ENCODE peak calls at places on chromosomes 1 and 21, in seven cellular contexts. H, T, Z, C, L, O and Q are unnamed samples.

GRCh38 chr1:206967096-206967851 is 3.0 kb downstream of the FCAMR start:
- DNase-seq in Z (no peak), T (no peak), O (no peak), C (peak), H (peak), L (no peak), Q (no peak)

GRCh38 chr1:234632225-234632624 is 22.2 kb upstream of the IRF2BP2 start:
- DNase-seq in L (no peak), C (no peak), O (no peak), T (no peak), Z (no peak), H (no peak), Q (no peak)

GRCh38 chr1:25927541-25928265 is 21.5 kb upstream of the STMN1 start:
- DNase-seq in L (no peak), H (no peak), C (no peak), T (peak), O (no peak), Z (no peak), Q (no peak)

GRCh38 chr21:29261555-29262540 is 36.9 kb upstream of the BACH1 start:
- DNase-seq in Z (no peak), C (no peak), T (no peak), O (no peak), L (no peak), H (no peak), Q (no peak)

GRCh38 chr21:45988366-45989347 is 7.1 kb downstream of the COL6A1 start:
- DNase-seq in Z (no peak), C (no peak), T (no peak), H (no peak), L (no peak), O (peak), Q (no peak)

GRCh38 chr1:51000160-51000559 is 30.1 kb downstream of the CDKN2C start:
- DNase-seq in C (no peak), T (no peak), O (no peak), L (no peak), Z (no peak), H (no peak), Q (no peak)

GRCh38 chr1:21629971-21630370 is 39.2 kb downstream of the RAP1GAP start:
- DNase-seq in C (no peak), O (no peak), L (no peak), T (no peak), Z (no peak), H (no peak), Q (no peak)

GRCh38 chr1:35111106-35111505 is 31.9 kb downstream of the ZMYM1 start:
- DNase-seq in H (peak), T (no peak), C (peak), L (no peak), Z (peak), O (no peak), Q (no peak)

GRCh38 chr1:57307382-57307781 is 116.5 kb downstream of the DAB1 start:
- DNase-seq in Z (no peak), O (no peak), L (no peak), H (no peak), C (no peak), T (peak), Q (no peak)

GRCh38 chr1:116772648-116773045 is 18.4 kb downstream of the CD2 start:
- DNase-seq in H (no peak), O (no peak), C (peak), T (no peak), Z (no peak), L (no peak), Q (no peak)

GRCh38 chr1:238029126-238029525 is 138.4 kb upstream of the ZP4 start:
- DNase-seq in C (no peak), Z (no peak), L (no peak), O (no peak), H (no peak), T (no peak), Q (no peak)

GRCh38 chr21:45376459-45377324 is 28.3 kb upstream of the COL18A1 start:
- DNase-seq in Z (no peak), O (no peak), L (no peak), H (no peak), C (peak), T (no peak), Q (no peak)

GRCh38 chr1:218284377-218284916 is 646 bp upstream of the RRP15 start:
- DNase-seq in L (no peak), T (no peak), Z (no peak), O (no peak), C (no peak), H (no peak), Q (no peak)

GRCh38 chr1:88681223-88681622 is 2.9 kb upstream of the PKN2 start:
- DNase-seq in L (no peak), O (no peak), C (no peak), Z (no peak), T (no peak), H (no peak), Q (no peak)

GRCh38 chr1:159877695-159878444 is 15.4 kb upstream of the VSIG8 start:
- DNase-seq in H (no peak), O (no peak), Z (no peak), L (peak), C (no peak), T (no peak), Q (no peak)

GRCh38 chr1:1593834-1594601 is 5.9 kb downstream of the FNDC10 start:
- DNase-seq in H (no peak), L (no peak), T (peak), C (no peak), Z (no peak), O (no peak), Q (no peak)

GRCh38 chr1:165456861-165457260 is 11.9 kb upstream of the RXRG start:
- DNase-seq in L (no peak), Z (no peak), T (no peak), H (no peak), O (no peak), C (no peak), Q (no peak)

GRCh38 chr1:64687725-64688285 is 57.1 kb upstream of the RAVER2 start:
- DNase-seq in C (peak), T (no peak), L (peak), H (peak), Z (no peak), O (no peak), Q (no peak)

GRCh38 chr1:232568331-232568852 is 61.5 kb downstream of the SIPA1L2 start:
- DNase-seq in O (no peak), Z (no peak), H (no peak), C (no peak), T (no peak), L (no peak), Q (peak)

GRCh38 chr1:54640863-54641836 is at the start of gene MROH7:
- DNase-seq in C (no peak), L (no peak), T (no peak), O (no peak), Z (no peak), H (no peak), Q (no peak)

GRCh38 chr1:219125342-219125741 is 48.3 kb upstream of the LYPLAL1 start:
- DNase-seq in C (no peak), H (no peak), O (no peak), L (no peak), T (no peak), Z (no peak), Q (no peak)

GRCh38 chr1:58664881-58665280 is 35.0 kb downstream of the MYSM1 start:
- DNase-seq in Z (no peak), C (no peak), L (no peak), H (no peak), T (no peak), O (no peak), Q (no peak)

GRCh38 chr21:34639250-34639649 is 24.3 kb upstream of the RCAN1 start:
- DNase-seq in C (no peak), L (no peak), T (no peak), Z (no peak), H (no peak), O (no peak), Q (no peak)

GRCh38 chr21:34636961-34637360 is 22.0 kb upstream of the RCAN1 start:
- DNase-seq in C (no peak), H (no peak), T (no peak), L (no peak), Z (no peak), O (no peak), Q (no peak)

GRCh38 chr21:34642211-34643075 is 26.4 kb upstream of the CLIC6 start:
- DNase-seq in O (no peak), Z (peak), T (no peak), H (peak), C (no peak), L (no peak), Q (no peak)

GRCh38 chr21:34640858-34641257 is 25.9 kb upstream of the RCAN1 start:
- DNase-seq in L (no peak), O (no peak), C (peak), T (no peak), H (peak), Z (peak), Q (no peak)

GRCh38 chr21:34639882-34640788 is 25.2 kb upstream of the RCAN1 start:
- DNase-seq in C (peak), H (peak), O (no peak), L (no peak), Z (no peak), T (no peak), Q (no peak)
- H3K4me3 ChIP-seq in C (no peak), H (no peak), O (no peak), L (no peak), Z (no peak), T (no peak), Q (no peak)

DNA sequence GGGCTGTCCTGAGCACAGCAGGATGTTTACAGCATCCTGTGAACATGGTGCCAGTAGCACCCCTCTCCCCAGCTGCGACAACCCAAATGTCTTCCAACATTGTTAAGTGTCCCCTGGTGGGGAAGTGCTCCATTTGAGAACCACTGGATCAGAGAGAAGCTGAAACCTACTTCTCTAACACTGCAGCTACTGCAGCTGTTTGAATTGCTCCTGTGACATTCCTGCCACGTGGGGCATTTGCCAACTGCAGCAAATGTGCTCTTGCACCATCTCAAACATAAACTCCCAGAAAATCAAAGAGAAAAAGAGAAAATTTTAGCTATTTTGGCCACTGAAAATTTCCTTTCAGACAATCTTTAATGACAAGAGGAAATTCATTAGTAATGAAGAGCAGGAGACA is 11.0 kb downstream of the SLC2A5 start:
- DNase-seq in L (no peak), C (no peak), Z (no peak), O (no peak), T (no peak), H (peak), Q (no peak)
- TF ChIP-seq CTCF in L (no peak), C (no peak), Z (peak), O (no peak), T (peak), H (peak), Q (no peak)

DNA sequence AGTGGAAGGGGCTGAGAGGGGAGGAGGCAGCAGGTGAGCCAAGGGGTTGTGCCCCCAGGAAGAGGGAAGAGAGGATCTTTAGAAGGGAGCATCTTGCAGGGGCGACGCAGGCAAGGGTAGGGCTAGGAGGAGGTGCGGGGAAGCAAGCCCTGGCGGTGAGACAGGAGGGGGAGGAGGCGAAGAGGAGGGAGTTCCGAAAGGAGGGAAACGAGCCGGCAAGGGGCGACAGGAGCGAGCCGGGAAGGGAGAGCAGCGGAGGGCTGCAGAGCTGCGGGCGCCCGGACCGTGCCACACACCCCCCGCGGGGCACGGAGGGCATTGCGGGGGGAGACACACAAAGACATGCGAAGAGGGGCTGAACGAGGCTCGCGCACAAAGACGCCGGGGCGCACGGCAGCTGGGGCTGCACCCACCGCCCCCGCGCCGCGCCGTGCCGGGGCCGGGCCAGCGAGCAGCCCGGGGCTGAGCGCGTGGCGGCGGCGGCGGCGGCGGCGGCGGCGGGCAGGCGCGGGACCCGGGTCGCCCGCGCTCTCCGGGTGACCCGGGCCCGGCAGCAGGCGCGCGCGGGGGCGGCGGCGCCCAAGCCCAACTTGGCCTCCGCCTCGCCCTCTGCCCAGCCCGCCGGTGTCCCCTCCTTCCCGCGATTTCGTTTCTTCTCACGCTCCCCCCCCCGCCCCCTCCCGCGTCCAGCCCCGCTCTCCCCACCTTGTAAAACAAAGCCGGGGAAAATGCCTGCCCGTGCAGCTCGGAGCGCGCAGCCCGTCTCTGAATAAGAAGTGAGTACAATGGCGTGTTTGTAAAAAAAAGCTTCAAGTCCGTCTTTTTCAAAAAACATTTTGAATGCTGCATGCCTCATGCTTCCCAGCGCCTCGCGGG is at the start of gene KCNK2:
- DNase-seq in C (peak), T (peak), O (peak), L (no peak), H (peak), Z (no peak), Q (no peak)
- H3K4me3 ChIP-seq in C (peak), T (peak), O (peak), L (peak), H (peak), Z (peak), Q (no peak)

DNA sequence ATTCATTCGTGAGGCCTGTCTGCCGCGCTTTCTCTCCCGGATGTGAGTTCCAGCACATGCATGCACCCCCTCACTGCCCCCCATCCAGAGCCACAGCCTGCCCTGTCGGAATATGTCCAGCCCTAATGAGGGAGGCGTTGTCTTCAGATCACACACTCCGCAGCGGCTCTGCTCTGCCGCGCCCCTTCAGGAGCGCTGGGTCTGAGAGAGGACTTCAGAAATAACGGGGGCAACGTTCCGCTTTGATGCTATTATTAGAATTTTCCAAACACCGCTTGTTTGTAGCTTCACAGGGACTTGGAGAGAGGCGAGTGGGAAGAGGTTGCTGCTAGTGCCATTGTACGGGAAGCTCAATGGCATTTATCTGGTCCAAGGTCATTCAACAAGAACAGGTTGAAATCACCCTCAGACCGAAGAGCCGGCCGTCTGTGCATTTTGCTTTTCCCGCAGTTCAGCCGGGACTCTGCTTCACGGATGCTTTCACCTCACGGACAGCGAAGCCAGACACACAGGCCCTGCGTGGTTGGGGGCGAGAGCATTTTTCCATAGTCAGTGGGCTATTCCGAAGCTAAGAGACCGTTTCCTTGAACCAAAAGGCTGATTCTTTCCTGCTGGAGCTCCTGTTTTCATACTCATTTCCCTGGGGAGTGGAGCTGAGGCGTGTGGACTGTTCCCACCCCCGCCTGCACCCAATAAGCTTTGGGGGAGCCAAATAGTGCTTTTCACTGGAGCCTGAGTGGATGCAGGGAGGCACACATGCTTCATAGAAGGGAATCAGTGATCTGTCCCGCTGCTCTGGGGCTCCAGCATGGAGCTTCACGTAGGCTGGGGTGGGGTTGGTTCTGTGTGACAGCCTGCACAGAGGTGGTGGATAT is 69.7 kb downstream of the GALNT2 start:
- DNase-seq in T (no peak), L (no peak), H (no peak), C (peak), O (no peak), Z (no peak), Q (no peak)
- TF ChIP-seq CTCF in T (no peak), L (no peak), H (no peak), C (no peak), O (no peak), Z (no peak), Q (no peak)